ENCODE peak calls at places on chromosomes 6 and 20, in five cellular contexts. One of them, this sample, is unnamed.

GRCh38 chr20:41669708-41670263 is 51.6 kb upstream of the CHD6 start:
- DNase-seq in cardiac muscle cell: peak; percentile 25
- DNase-seq in prostate gland: no peak
- DNase-seq in transverse colon: no peak
- DNase-seq in pancreas: no peak
- DNase-seq in this sample: no peak

GRCh38 chr20:58209652-58210397 is 18.6 kb downstream of the ANKRD60 start:
- DNase-seq in pancreas: peak; percentile 72
- DNase-seq in cardiac muscle cell: peak; percentile 79
- DNase-seq in prostate gland: peak; percentile 72
- DNase-seq in transverse colon: peak; percentile 85
- DNase-seq in this sample: peak; percentile 76

GRCh38 chr20:63501818-63502670 is 3.2 kb upstream of the EEF1A2 start:
- DNase-seq in prostate gland: no peak
- DNase-seq in cardiac muscle cell: no peak
- DNase-seq in transverse colon: no peak
- DNase-seq in pancreas: no peak
- DNase-seq in this sample: no peak

GRCh38 chr6:81998432-81998831 is 246.0 kb upstream of the TENT5A start:
- DNase-seq in transverse colon: no peak
- DNase-seq in pancreas: no peak
- DNase-seq in cardiac muscle cell: peak; percentile 54
- DNase-seq in prostate gland: no peak
- DNase-seq in this sample: no peak

GRCh38 chr20:5608104-5608447 is 142.1 kb upstream of the SHLD1 start:
- DNase-seq in transverse colon: no peak
- DNase-seq in pancreas: no peak
- DNase-seq in prostate gland: no peak
- DNase-seq in cardiac muscle cell: no peak
- DNase-seq in this sample: no peak

GRCh38 chr20:37522258-37523011 is 1.4 kb downstream of the NNAT start:
- DNase-seq in prostate gland: peak; percentile 84
- DNase-seq in transverse colon: peak; percentile 68
- DNase-seq in cardiac muscle cell: peak; percentile 50
- DNase-seq in pancreas: no peak
- DNase-seq in this sample: no peak

GRCh38 chr6:37142047-37142614 is 27.8 kb upstream of the PIM1 start:
- DNase-seq in prostate gland: no peak
- DNase-seq in pancreas: no peak
- DNase-seq in cardiac muscle cell: peak; percentile 57
- DNase-seq in transverse colon: no peak
- DNase-seq in this sample: no peak

GRCh38 chr20:35908007-35908406 is 46.3 kb downstream of the SCAND1 start:
- DNase-seq in prostate gland: no peak
- DNase-seq in pancreas: no peak
- DNase-seq in cardiac muscle cell: no peak
- DNase-seq in transverse colon: no peak
- DNase-seq in this sample: no peak

DNA sequence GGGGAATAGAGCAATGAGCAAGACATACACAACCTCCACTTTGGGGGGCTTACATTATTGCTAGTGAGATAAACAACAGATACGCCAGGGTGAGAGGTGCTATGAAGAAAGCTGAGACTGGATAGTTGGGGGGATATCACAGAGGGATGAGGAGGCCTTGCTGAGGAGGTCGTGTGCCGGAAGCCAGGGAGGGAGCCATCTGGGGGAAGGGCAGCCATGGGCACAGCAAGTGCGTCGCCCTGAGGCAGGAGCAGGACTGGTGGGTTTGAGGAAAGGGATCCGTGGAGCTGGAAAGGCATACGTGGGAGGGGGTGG is 12.2 kb upstream of the BAK1 start:
- DNase-seq in prostate gland: no peak
- DNase-seq in transverse colon: no peak
- DNase-seq in cardiac muscle cell: no peak
- DNase-seq in pancreas: no peak
- DNase-seq in this sample: no peak
- H3K4me1 ChIP-seq in prostate gland: no peaks in the 10 kb centered on the region
- H3K4me1 ChIP-seq in transverse colon: peaks cover 28% of the 10 kb centered on the region
- H3K4me1 ChIP-seq in cardiac muscle cell: peaks cover 10% of the 10 kb centered on the region
- H3K4me1 ChIP-seq in pancreas: peaks cover 19% of the 10 kb centered on the region
- H3K4me1 ChIP-seq in this sample: peaks cover 10% of the 10 kb centered on the region

DNA sequence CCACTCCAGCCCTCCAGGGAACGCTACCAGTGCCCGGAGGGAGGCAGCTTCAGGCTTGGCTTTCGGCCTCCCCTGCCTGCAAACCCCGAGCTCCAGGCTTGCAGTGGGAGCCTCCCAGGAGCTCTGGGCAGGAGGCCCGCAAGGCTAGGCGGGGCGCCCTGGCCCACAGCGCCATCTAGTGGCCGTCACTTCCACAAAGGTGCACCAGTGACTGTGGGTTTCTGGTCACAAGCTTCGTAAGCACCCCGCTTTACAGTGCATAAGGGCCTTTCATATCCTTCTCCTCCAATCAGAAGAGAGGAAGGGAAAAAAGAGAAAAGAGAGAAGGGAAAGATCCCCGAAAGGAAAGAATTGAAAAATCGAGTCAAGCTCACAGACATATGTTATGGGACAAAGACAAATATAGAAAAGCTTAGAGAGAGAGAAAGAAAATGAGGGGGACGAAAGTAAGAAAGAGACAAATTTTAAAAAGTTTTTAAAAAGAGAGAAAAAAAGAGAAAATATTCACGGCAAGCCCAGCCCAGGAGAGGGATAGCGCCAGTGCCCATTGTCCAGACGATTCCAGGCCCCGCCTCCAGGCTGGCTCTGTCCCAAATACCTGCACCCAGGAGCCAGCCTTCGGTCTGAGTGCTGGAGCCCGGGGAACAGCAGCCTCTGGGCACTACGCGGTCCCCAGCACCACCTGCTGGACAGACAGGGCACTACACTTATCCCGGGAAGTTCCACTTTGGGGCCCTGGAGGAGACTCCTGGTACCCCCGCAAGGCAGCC is 207.1 kb downstream of the PREX1 start:
- DNase-seq in cardiac muscle cell: peak; percentile 95
- DNase-seq in prostate gland: peak; percentile 88
- DNase-seq in pancreas: peak; percentile 89
- DNase-seq in transverse colon: peak; percentile 92
- DNase-seq in this sample: peak; percentile 41
- H3K27ac ChIP-seq in cardiac muscle cell: no peak overlapping the region
- H3K27ac ChIP-seq in prostate gland: no peak overlapping the region
- H3K27ac ChIP-seq in pancreas: no peak overlapping the region
- H3K27ac ChIP-seq in transverse colon: peak overlapping the region; percentile 3
- H3K27ac ChIP-seq in this sample: no peak overlapping the region

GRCh38 chr20:25053207-25054132 is 4.5 kb downstream of the ACSS1 start:
- DNase-seq in cardiac muscle cell: peak; percentile 79
- DNase-seq in prostate gland: no peak
- DNase-seq in transverse colon: peak; percentile 22
- DNase-seq in pancreas: no peak
- DNase-seq in this sample: no peak
- H3K4me1 ChIP-seq in cardiac muscle cell: no peaks in the 10 kb centered on the region
- H3K4me1 ChIP-seq in prostate gland: peaks cover 14% of the 10 kb centered on the region
- H3K4me1 ChIP-seq in transverse colon: peaks cover 49% of the 10 kb centered on the region
- H3K4me1 ChIP-seq in pancreas: peaks cover 39% of the 10 kb centered on the region
- H3K4me1 ChIP-seq in this sample: peaks cover 23% of the 10 kb centered on the region

DNA sequence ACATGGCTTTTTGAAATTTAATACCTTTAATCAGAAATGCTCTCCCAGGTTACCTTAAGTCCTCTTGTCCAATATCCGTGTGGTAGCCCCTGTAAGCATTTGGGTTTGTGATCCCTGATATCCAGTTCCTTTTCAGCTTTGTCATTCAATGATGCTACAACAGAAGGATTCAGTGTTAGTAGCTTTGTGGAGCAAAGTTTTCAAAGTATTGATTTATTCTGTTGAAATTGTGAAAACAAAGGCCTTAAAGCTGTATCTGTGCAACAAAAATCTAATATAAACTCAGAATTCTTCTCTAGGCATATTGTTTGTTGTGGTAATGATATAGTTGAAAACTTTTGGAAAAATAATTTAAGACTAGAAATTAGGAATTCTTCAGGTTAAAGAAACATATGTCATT is 91.9 kb downstream of the ADGRB3 start:
- DNase-seq in pancreas: no peak
- DNase-seq in transverse colon: no peak
- DNase-seq in prostate gland: no peak
- DNase-seq in cardiac muscle cell: no peak
- DNase-seq in this sample: no peak
- H3K27ac ChIP-seq in pancreas: no peak overlapping the region
- H3K27ac ChIP-seq in transverse colon: no peak overlapping the region
- H3K27ac ChIP-seq in prostate gland: no peak overlapping the region
- H3K27ac ChIP-seq in cardiac muscle cell: no peak overlapping the region
- H3K27ac ChIP-seq in this sample: no peak overlapping the region

GRCh38 chr20:46047821-46048220 is 18.8 kb downstream of the SLC12A5 start:
- DNase-seq in cardiac muscle cell: no peak
- DNase-seq in pancreas: no peak
- DNase-seq in transverse colon: no peak
- DNase-seq in prostate gland: no peak
- DNase-seq in this sample: no peak

GRCh38 chr20:46040902-46041535 is 12.0 kb downstream of the SLC12A5 start:
- DNase-seq in transverse colon: no peak
- DNase-seq in cardiac muscle cell: peak; percentile 61
- DNase-seq in pancreas: no peak
- DNase-seq in prostate gland: no peak
- DNase-seq in this sample: no peak

GRCh38 chr20:46046588-46047310 is 17.7 kb downstream of the SLC12A5 start:
- DNase-seq in prostate gland: no peak
- DNase-seq in pancreas: no peak
- DNase-seq in cardiac muscle cell: no peak
- DNase-seq in transverse colon: no peak
- DNase-seq in this sample: no peak

GRCh38 chr20:46044896-46045295 is 15.9 kb downstream of the SLC12A5 start:
- DNase-seq in transverse colon: no peak
- DNase-seq in pancreas: no peak
- DNase-seq in prostate gland: no peak
- DNase-seq in cardiac muscle cell: no peak
- DNase-seq in this sample: no peak

GRCh38 chr20:46043556-46043955 is 14.5 kb downstream of the SLC12A5 start:
- DNase-seq in pancreas: no peak
- DNase-seq in cardiac muscle cell: no peak
- DNase-seq in transverse colon: no peak
- DNase-seq in prostate gland: no peak
- DNase-seq in this sample: no peak
- H3K4me1 ChIP-seq in pancreas: no peaks in the 10 kb centered on the region
- H3K4me1 ChIP-seq in cardiac muscle cell: no peaks in the 10 kb centered on the region
- H3K4me1 ChIP-seq in transverse colon: no peaks in the 10 kb centered on the region
- H3K4me1 ChIP-seq in prostate gland: no peaks in the 10 kb centered on the region
- H3K4me1 ChIP-seq in this sample: no peaks in the 10 kb centered on the region

GRCh38 chr6:136550045-136550329 is 235 bp downstream of the MAP7 start:
- DNase-seq in prostate gland: no peak
- DNase-seq in transverse colon: no peak
- DNase-seq in cardiac muscle cell: no peak
- DNase-seq in pancreas: no peak
- DNase-seq in this sample: no peak
- H3K27ac ChIP-seq in prostate gland: peak overlapping the region; percentile 85
- H3K27ac ChIP-seq in transverse colon: peak overlapping the region; percentile 86
- H3K27ac ChIP-seq in cardiac muscle cell: no peak overlapping the region
- H3K27ac ChIP-seq in pancreas: peak overlapping the region; percentile 92
- H3K27ac ChIP-seq in this sample: no peak overlapping the region

DNA sequence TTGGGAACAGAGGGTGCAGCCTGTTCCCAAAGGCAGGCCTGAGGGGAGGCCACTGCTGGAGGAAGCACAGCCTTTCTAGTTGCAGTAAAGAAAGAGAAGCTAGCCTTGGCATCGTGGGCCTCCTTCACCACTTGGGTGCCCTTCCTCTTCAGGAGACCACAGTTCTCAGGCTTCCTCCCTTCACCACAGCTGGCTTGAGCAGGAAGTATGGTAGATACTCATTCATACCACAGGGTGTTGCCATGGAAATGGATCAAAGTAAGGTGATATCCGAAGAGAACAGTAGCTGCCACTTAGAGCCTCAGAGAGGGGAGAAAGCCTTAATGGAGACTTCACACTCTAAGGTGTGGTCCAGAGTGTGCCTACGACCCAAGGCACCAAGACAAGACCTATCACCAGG is 120.4 kb upstream of the RIPOR2 start:
- DNase-seq in pancreas: no peak
- DNase-seq in prostate gland: no peak
- DNase-seq in transverse colon: peak; percentile 28
- DNase-seq in cardiac muscle cell: no peak
- DNase-seq in this sample: peak; percentile 66
- H3K4me1 ChIP-seq in pancreas: no peaks in the 10 kb centered on the region
- H3K4me1 ChIP-seq in prostate gland: no peaks in the 10 kb centered on the region
- H3K4me1 ChIP-seq in transverse colon: no peaks in the 10 kb centered on the region
- H3K4me1 ChIP-seq in cardiac muscle cell: peaks cover 11% of the 10 kb centered on the region
- H3K4me1 ChIP-seq in this sample: peaks cover 44% of the 10 kb centered on the region

GRCh38 chr20:25178563-25179438 is 16.7 kb upstream of the ENTPD6 start:
- DNase-seq in prostate gland: no peak
- DNase-seq in pancreas: no peak
- DNase-seq in cardiac muscle cell: peak; percentile 85
- DNase-seq in transverse colon: no peak
- DNase-seq in this sample: no peak
- H3K27ac ChIP-seq in prostate gland: peak overlapping the region; percentile 50
- H3K27ac ChIP-seq in pancreas: peak overlapping the region; percentile 64
- H3K27ac ChIP-seq in cardiac muscle cell: no peak overlapping the region
- H3K27ac ChIP-seq in transverse colon: no peak overlapping the region
- H3K27ac ChIP-seq in this sample: no peak overlapping the region

GRCh38 chr6:136783021-136783420 is 9.3 kb downstream of the MAP3K5 start:
- DNase-seq in cardiac muscle cell: no peak
- DNase-seq in pancreas: no peak
- DNase-seq in prostate gland: no peak
- DNase-seq in transverse colon: no peak
- DNase-seq in this sample: no peak
- H3K4me1 ChIP-seq in cardiac muscle cell: peaks cover 4% of the 10 kb centered on the region
- H3K4me1 ChIP-seq in pancreas: peaks cover 18% of the 10 kb centered on the region
- H3K4me1 ChIP-seq in prostate gland: peaks cover 9% of the 10 kb centered on the region
- H3K4me1 ChIP-seq in transverse colon: peaks cover 14% of the 10 kb centered on the region
- H3K4me1 ChIP-seq in this sample: peaks cover 61% of the 10 kb centered on the region

GRCh38 chr6:155263373-155264063 is at the start of gene CLDN20:
- DNase-seq in transverse colon: no peak
- DNase-seq in cardiac muscle cell: no peak
- DNase-seq in prostate gland: no peak
- DNase-seq in pancreas: no peak
- DNase-seq in this sample: no peak

GRCh38 chr6:155260686-155261085 is 3.1 kb upstream of the CLDN20 start:
- DNase-seq in prostate gland: no peak
- DNase-seq in pancreas: no peak
- DNase-seq in cardiac muscle cell: no peak
- DNase-seq in transverse colon: no peak
- DNase-seq in this sample: no peak

GRCh38 chr6:155261146-155261900 is 2.5 kb upstream of the CLDN20 start:
- DNase-seq in prostate gland: no peak
- DNase-seq in transverse colon: no peak
- DNase-seq in cardiac muscle cell: no peak
- DNase-seq in pancreas: no peak
- DNase-seq in this sample: no peak

GRCh38 chr6:155264704-155265320 is 999 bp downstream of the CLDN20 start:
- DNase-seq in pancreas: no peak
- DNase-seq in transverse colon: no peak
- DNase-seq in prostate gland: no peak
- DNase-seq in cardiac muscle cell: no peak
- DNase-seq in this sample: no peak

DNA sequence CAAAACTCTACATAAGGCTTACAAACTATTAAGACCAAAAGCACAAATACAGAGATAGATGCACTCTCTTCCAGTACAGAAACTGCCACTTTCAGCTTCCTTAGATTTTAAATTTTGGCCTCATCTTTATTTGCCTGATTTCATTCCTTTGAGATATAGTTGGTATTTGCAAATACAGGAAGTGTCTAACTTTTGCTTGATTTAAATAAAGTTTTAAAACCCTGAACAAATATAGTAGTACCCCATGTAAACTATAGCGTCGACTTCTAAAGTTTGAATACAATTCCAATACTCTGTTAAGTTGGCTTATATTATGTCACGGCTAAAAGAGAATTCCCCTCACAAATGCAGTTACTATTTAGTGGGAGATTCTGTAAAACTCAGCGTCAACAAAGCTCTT is 1.2 kb upstream of the CLDN20 start:
- DNase-seq in pancreas: no peak
- DNase-seq in cardiac muscle cell: no peak
- DNase-seq in prostate gland: no peak
- DNase-seq in transverse colon: no peak
- DNase-seq in this sample: no peak
- H3K27ac ChIP-seq in pancreas: no peak overlapping the region
- H3K27ac ChIP-seq in cardiac muscle cell: no peak overlapping the region
- H3K27ac ChIP-seq in prostate gland: no peak overlapping the region
- H3K27ac ChIP-seq in transverse colon: no peak overlapping the region
- H3K27ac ChIP-seq in this sample: no peak overlapping the region

This sample was measured in effector memory CD4-positive, alpha-beta T cell.